ENCODE peak calls at places on chromosomes 3 and 15, in four cellular contexts. Z, L, P and H are unnamed samples.

GRCh38 chr15:31393441-31394091 is 66.9 kb downstream of the KLF13 start:
- DNase-seq in Z (no peak), P (peak; percentile 73), L (no peak), H (no peak)

GRCh38 chr3:32138545-32139104 is 32.2 kb downstream of the GPD1L start:
- DNase-seq in Z (no peak), L (no peak), P (no peak), H (no peak)

GRCh38 chr3:177711637-177712036 is 514.4 kb upstream of the TBL1XR1 start:
- DNase-seq in Z (no peak), P (no peak), L (no peak), H (no peak)

GRCh38 chr3:50517721-50518206 is 14.3 kb upstream of the CACNA2D2 start:
- DNase-seq in P (no peak), Z (no peak), L (no peak), H (no peak)

GRCh38 chr3:144756704-144757440 is 785.2 kb downstream of the DIPK2A start:
- DNase-seq in L (no peak), P (no peak), Z (no peak), H (no peak)

GRCh38 chr3:5016218-5017161 is 37.3 kb downstream of the BHLHE40 start:
- DNase-seq in P (peak; percentile 89), L (peak; percentile 38), Z (peak; percentile 79), H (no peak)

GRCh38 chr15:81686021-81686420 is 312.0 kb upstream of the TMC3 start:
- DNase-seq in Z (no peak), P (no peak), L (no peak), H (no peak)

GRCh38 chr3:114411811-114412803 is 118.3 kb downstream of the TIGIT start:
- DNase-seq in P (no peak), Z (no peak), L (no peak), H (no peak)

GRCh38 chr3:195095035-195095703 is 175.8 kb downstream of the XXYLT1 start:
- DNase-seq in L (no peak), Z (no peak), P (peak; percentile 30), H (peak; percentile 39)

GRCh38 chr3:188269040-188269439 is 115.1 kb downstream of the LPP start:
- DNase-seq in L (no peak), Z (no peak), P (no peak), H (no peak)

GRCh38 chr3:194779729-194780224 is 94.1 kb downstream of the FAM43A start:
- DNase-seq in Z (no peak), P (peak; percentile 35), L (no peak), H (no peak)

GRCh38 chr3:63193647-63194046 is 84.5 kb upstream of the SYNPR start:
- DNase-seq in L (no peak), Z (no peak), P (no peak), H (no peak)

GRCh38 chr3:34599595-34599994 is 801.2 kb downstream of the PDCD6IP start:
- DNase-seq in Z (no peak), L (no peak), P (no peak), H (no peak)

GRCh38 chr3:61809879-61810278 is 248.5 kb downstream of the PTPRG start:
- DNase-seq in Z (no peak), L (no peak), P (no peak), H (no peak)

GRCh38 chr15:34056921-34057320 is 17.9 kb upstream of the AVEN start:
- DNase-seq in P (no peak), L (no peak), Z (no peak), H (no peak)

GRCh38 chr15:98525625-98526024 is 122.7 kb upstream of the IGF1R start:
- DNase-seq in L (no peak), Z (no peak), P (no peak), H (no peak)

GRCh38 chr3:113747719-113748046 is 848 bp downstream of the ATP6V1A start:
- DNase-seq in L (no peak), Z (no peak), P (no peak), H (peak; percentile 30)

GRCh38 chr3:134344560-134344959 is 29.7 kb downstream of the AMOTL2 start:
- DNase-seq in L (no peak), P (peak; percentile 20), Z (no peak), H (no peak)

GRCh38 chr15:99447497-99448371 is 118.0 kb upstream of the MEF2A start:
- DNase-seq in P (no peak), L (no peak), Z (peak; percentile 85), H (no peak)

GRCh38 chr3:100761211-100761921 is 52.1 kb downstream of the TFG start:
- DNase-seq in P (no peak), Z (peak; percentile 8), L (peak; percentile 2), H (no peak)

GRCh38 chr15:82124331-82125263 is 78.8 kb upstream of the MEX3B start:
- DNase-seq in Z (no peak), L (no peak), P (no peak), H (no peak)

GRCh38 chr15:33612721-33613304 is 302.0 kb downstream of the RYR3 start:
- DNase-seq in Z (no peak), L (no peak), P (no peak), H (no peak)

GRCh38 chr15:27538325-27538724 is 560.8 kb downstream of the OCA2 start:
- DNase-seq in Z (no peak), L (no peak), P (no peak), H (no peak)

GRCh38 chr15:45177285-45177684 is 10.5 kb downstream of the SHF start:
- DNase-seq in Z (no peak), P (no peak), L (no peak), H (no peak)
- TF ChIP-seq SPI1 in Z (no peak), P (no peak), L (no peak), H (no peak)

GRCh38 chr15:38665586-38665985 is 101.0 kb upstream of the RASGRP1 start:
- DNase-seq in Z (no peak), P (no peak), L (no peak), H (no peak)

GRCh38 chr15:38662805-38663204 is 98.2 kb upstream of the RASGRP1 start:
- DNase-seq in L (no peak), Z (no peak), P (no peak), H (no peak)

GRCh38 chr15:38662398-38662797 is 97.8 kb upstream of the RASGRP1 start:
- DNase-seq in P (no peak), L (no peak), Z (no peak), H (no peak)

GRCh38 chr15:38658431-38658830 is 93.8 kb upstream of the RASGRP1 start:
- DNase-seq in L (no peak), Z (no peak), P (no peak), H (no peak)

DNA sequence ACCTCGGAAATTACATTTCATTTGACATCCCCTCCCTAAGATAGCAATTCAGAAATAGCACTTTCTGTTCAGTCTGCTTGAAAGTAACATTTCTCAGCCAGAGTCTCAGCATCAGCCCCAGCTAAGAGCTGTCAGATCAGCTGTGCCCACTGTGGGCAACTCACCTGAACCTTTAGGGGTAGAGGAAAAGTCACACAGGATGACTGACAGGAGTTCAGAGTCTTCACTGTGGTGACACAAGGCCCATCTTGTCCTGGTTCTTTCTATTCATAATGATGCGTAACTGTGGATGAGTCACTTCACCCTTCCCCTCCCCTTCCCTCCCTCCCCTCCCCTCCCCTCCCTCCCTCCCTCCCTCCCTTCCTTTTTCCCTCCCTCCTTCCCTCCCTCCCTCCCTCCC is 96.1 kb upstream of the RASGRP1 start:
- DNase-seq in Z (no peak), P (no peak), L (no peak), H (no peak)
- TF ChIP-seq SPI1 in Z (no peak), P (no peak), L (no peak), H (no peak)

GRCh38 chr3:58260261-58260731 is 22.7 kb downstream of the ABHD6 start:
- DNase-seq in Z (no peak), L (no peak), P (no peak), H (no peak)
- TF ChIP-seq SPI1 in Z (no peak), L (no peak), P (no peak), H (no peak)

GRCh38 chr3:40267940-40268707 is 41.4 kb upstream of the EIF1B start:
- DNase-seq in Z (no peak), P (no peak), L (no peak), H (no peak)

GRCh38 chr3:40264437-40264836 is 45.1 kb upstream of the EIF1B start:
- DNase-seq in P (no peak), Z (no peak), L (no peak), H (no peak)

GRCh38 chr3:40265181-40265580 is 44.3 kb upstream of the EIF1B start:
- DNase-seq in P (no peak), L (no peak), Z (no peak), H (no peak)

GRCh38 chr3:40268708-40269524 is 40.6 kb upstream of the EIF1B start:
- DNase-seq in P (no peak), Z (no peak), L (no peak), H (no peak)
- TF ChIP-seq SPI1 in P (no peak), Z (no peak), L (no peak), H (no peak)

DNA sequence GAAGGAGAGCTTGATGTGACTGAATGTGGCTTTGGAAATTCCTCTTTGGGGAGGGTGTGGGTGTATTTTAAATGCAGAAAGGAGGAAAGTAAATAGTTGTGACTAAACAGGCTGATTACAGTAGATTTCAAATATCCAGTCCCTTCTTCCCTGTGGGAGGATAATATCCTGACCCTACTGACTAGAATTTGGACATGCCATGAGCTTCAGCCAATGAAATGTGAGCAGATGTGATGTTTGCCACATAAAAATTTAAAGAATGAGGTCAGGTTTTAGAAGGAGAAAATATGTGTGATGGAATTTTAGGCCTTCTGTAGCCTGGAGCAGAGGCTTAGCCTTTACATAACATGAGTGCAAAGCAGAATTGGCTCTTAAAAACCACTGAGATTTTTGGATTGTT is 1218.9 kb downstream of the ROBO2 start:
- DNase-seq in P (no peak), Z (no peak), L (no peak), H (no peak)
- TF ChIP-seq SPI1 in P (no peak), Z (no peak), L (no peak), H (no peak)

GRCh38 chr3:52890735-52891134 is 6.6 kb downstream of the STIMATE start:
- DNase-seq in Z (no peak), P (no peak), L (no peak), H (no peak)

GRCh38 chr3:52892625-52893311 is 4.6 kb downstream of the STIMATE start:
- DNase-seq in P (peak; percentile 16), L (no peak), Z (no peak), H (peak; percentile 41)

GRCh38 chr3:52891164-52891563 is 6.2 kb downstream of the STIMATE start:
- DNase-seq in P (peak; percentile 26), Z (no peak), L (no peak), H (no peak)

GRCh38 chr3:52892290-52892624 is 5.1 kb downstream of the STIMATE start:
- DNase-seq in P (no peak), L (no peak), Z (no peak), H (no peak)

GRCh38 chr3:52891615-52892081 is 5.7 kb downstream of the STIMATE start:
- DNase-seq in L (no peak), Z (no peak), P (peak; percentile 94), H (no peak)
- TF ChIP-seq SPI1 in L (no peak), Z (no peak), P (peak; percentile 70), H (no peak)

GRCh38 chr3:73926360-73927202 is 301.8 kb upstream of the PDZRN3 start:
- DNase-seq in P (no peak), Z (no peak), L (no peak), H (no peak)
- TF ChIP-seq SPI1 in P (no peak), Z (no peak), L (no peak), H (no peak)

DNA sequence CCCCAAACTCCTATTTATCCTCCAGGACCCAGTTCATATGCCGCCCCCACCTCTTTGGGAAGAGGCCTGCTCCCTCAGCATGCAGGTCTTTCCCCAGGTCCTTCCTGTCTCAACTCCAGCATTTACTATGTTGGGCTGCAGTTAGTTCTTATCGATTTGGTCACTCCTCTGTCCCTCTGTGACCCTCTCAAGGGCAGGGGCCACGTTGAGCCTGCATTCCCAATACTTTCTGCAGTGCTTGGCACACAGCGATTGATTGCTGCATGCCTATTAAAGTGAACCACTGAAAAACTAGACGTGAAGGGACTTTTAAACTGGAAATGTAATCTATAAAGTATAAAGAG is 321.8 kb upstream of the ICE2 start:
- DNase-seq in P (no peak), Z (no peak), L (no peak), H (no peak)
- TF ChIP-seq SPI1 in P (no peak), Z (no peak), L (no peak), H (no peak)